ENCODE peak calls at places on chromosomes 2 and 18, in six cellular contexts. One of them, this sample, is unnamed.

GRCh38 chr2:96116424-96116878 is at the start of gene ADRA2B:
- DNase-seq in upper lobe of right lung: peak
- DNase-seq in right lobe of liver: peak
- DNase-seq in A549: peak
- DNase-seq in uterus: peak
- DNase-seq in AG10803: no peak
- DNase-seq in this sample: no peak

GRCh38 chr2:158624961-158625360 is 168.2 kb downstream of the PKP4 start:
- DNase-seq in right lobe of liver: no peak
- DNase-seq in upper lobe of right lung: peak
- DNase-seq in AG10803: no peak
- DNase-seq in A549: no peak
- DNase-seq in uterus: no peak
- DNase-seq in this sample: no peak

GRCh38 chr2:121155502-121156056 is 129.4 kb downstream of the TFCP2L1 start:
- DNase-seq in uterus: no peak
- DNase-seq in right lobe of liver: no peak
- DNase-seq in upper lobe of right lung: peak
- DNase-seq in AG10803: no peak
- DNase-seq in A549: no peak
- DNase-seq in this sample: no peak

GRCh38 chr2:30206461-30207430 is 24.6 kb upstream of the LBH start:
- DNase-seq in A549: peak
- DNase-seq in AG10803: peak
- DNase-seq in right lobe of liver: no peak
- DNase-seq in uterus: no peak
- DNase-seq in upper lobe of right lung: no peak
- DNase-seq in this sample: no peak

GRCh38 chr18:6376433-6377229 is 38.1 kb downstream of the L3MBTL4 start:
- DNase-seq in A549: no peak
- DNase-seq in upper lobe of right lung: no peak
- DNase-seq in AG10803: no peak
- DNase-seq in uterus: no peak
- DNase-seq in right lobe of liver: peak
- DNase-seq in this sample: no peak

GRCh38 chr2:202133556-202134245 is 60.6 kb downstream of the KIAA2012 start:
- DNase-seq in uterus: no peak
- DNase-seq in AG10803: no peak
- DNase-seq in right lobe of liver: no peak
- DNase-seq in upper lobe of right lung: no peak
- DNase-seq in A549: no peak
- DNase-seq in this sample: no peak

GRCh38 chr2:65291221-65292094 is 63.8 kb downstream of the ACTR2 start:
- DNase-seq in A549: no peak
- DNase-seq in AG10803: peak
- DNase-seq in upper lobe of right lung: no peak
- DNase-seq in right lobe of liver: no peak
- DNase-seq in uterus: no peak
- DNase-seq in this sample: no peak

GRCh38 chr2:181123798-181124217 is 143.4 kb downstream of the UBE2E3 start:
- DNase-seq in right lobe of liver: no peak
- DNase-seq in A549: no peak
- DNase-seq in upper lobe of right lung: no peak
- DNase-seq in uterus: no peak
- DNase-seq in AG10803: no peak
- DNase-seq in this sample: no peak

GRCh38 chr2:140895378-140895777 is 1235.4 kb downstream of the LRP1B start:
- DNase-seq in AG10803: no peak
- DNase-seq in A549: no peak
- DNase-seq in right lobe of liver: no peak
- DNase-seq in upper lobe of right lung: no peak
- DNase-seq in uterus: no peak
- DNase-seq in this sample: no peak

GRCh38 chr2:194166818-194167217 is 1490.2 kb upstream of the SLC39A10 start:
- DNase-seq in upper lobe of right lung: no peak
- DNase-seq in AG10803: peak
- DNase-seq in A549: peak
- DNase-seq in uterus: no peak
- DNase-seq in right lobe of liver: no peak
- DNase-seq in this sample: peak

GRCh38 chr2:197571622-197572271 is 55.9 kb downstream of the MOB4 start:
- DNase-seq in AG10803: peak
- DNase-seq in uterus: no peak
- DNase-seq in right lobe of liver: no peak
- DNase-seq in upper lobe of right lung: no peak
- DNase-seq in A549: peak
- DNase-seq in this sample: no peak

GRCh38 chr2:30252723-30253688 is 21.7 kb downstream of the LBH start:
- DNase-seq in AG10803: peak
- DNase-seq in A549: peak
- DNase-seq in right lobe of liver: no peak
- DNase-seq in uterus: peak
- DNase-seq in upper lobe of right lung: no peak
- DNase-seq in this sample: no peak

GRCh38 chr2:135947483-135947882 is 37.9 kb downstream of the DARS1 start:
- DNase-seq in A549: no peak
- DNase-seq in AG10803: no peak
- DNase-seq in right lobe of liver: no peak
- DNase-seq in uterus: no peak
- DNase-seq in upper lobe of right lung: no peak
- DNase-seq in this sample: no peak

GRCh38 chr2:10146366-10147005 is 23.9 kb downstream of the RRM2 start:
- DNase-seq in AG10803: no peak
- DNase-seq in A549: no peak
- DNase-seq in upper lobe of right lung: peak
- DNase-seq in uterus: no peak
- DNase-seq in right lobe of liver: no peak
- DNase-seq in this sample: no peak

GRCh38 chr2:33086400-33087015 is 139.8 kb downstream of the LTBP1 start:
- DNase-seq in upper lobe of right lung: no peak
- DNase-seq in uterus: no peak
- DNase-seq in right lobe of liver: no peak
- DNase-seq in AG10803: no peak
- DNase-seq in A549: peak
- DNase-seq in this sample: no peak

GRCh38 chr2:180077295-180077906 is 70.3 kb upstream of the CWC22 start:
- DNase-seq in A549: peak
- DNase-seq in uterus: no peak
- DNase-seq in upper lobe of right lung: no peak
- DNase-seq in AG10803: peak
- DNase-seq in right lobe of liver: no peak
- DNase-seq in this sample: peak

GRCh38 chr2:66433945-66434678 is 813 bp upstream of the MEIS1 start:
- DNase-seq in right lobe of liver: peak
- DNase-seq in AG10803: peak
- DNase-seq in A549: peak
- DNase-seq in uterus: peak
- DNase-seq in upper lobe of right lung: peak
- DNase-seq in this sample: no peak

GRCh38 chr2:96305979-96306308 is 598 bp upstream of the SNRNP200 start:
- DNase-seq in A549: no peak
- DNase-seq in uterus: no peak
- DNase-seq in upper lobe of right lung: no peak
- DNase-seq in AG10803: no peak
- DNase-seq in right lobe of liver: no peak
- DNase-seq in this sample: no peak

GRCh38 chr2:25697559-25698341 is 24.4 kb upstream of the DTNB start:
- DNase-seq in uterus: no peak
- DNase-seq in upper lobe of right lung: peak
- DNase-seq in right lobe of liver: no peak
- DNase-seq in A549: no peak
- DNase-seq in AG10803: no peak
- DNase-seq in this sample: no peak

GRCh38 chr2:25692143-25692542 is 18.8 kb upstream of the DTNB start:
- DNase-seq in AG10803: no peak
- DNase-seq in right lobe of liver: no peak
- DNase-seq in upper lobe of right lung: peak
- DNase-seq in uterus: no peak
- DNase-seq in A549: no peak
- DNase-seq in this sample: no peak

GRCh38 chr2:25688236-25688635 is 14.9 kb upstream of the DTNB start:
- DNase-seq in right lobe of liver: no peak
- DNase-seq in uterus: no peak
- DNase-seq in A549: no peak
- DNase-seq in upper lobe of right lung: no peak
- DNase-seq in AG10803: no peak
- DNase-seq in this sample: no peak

GRCh38 chr2:25690058-25690457 is 16.7 kb upstream of the DTNB start:
- DNase-seq in AG10803: peak
- DNase-seq in A549: peak
- DNase-seq in uterus: no peak
- DNase-seq in right lobe of liver: peak
- DNase-seq in upper lobe of right lung: no peak
- DNase-seq in this sample: no peak

DNA sequence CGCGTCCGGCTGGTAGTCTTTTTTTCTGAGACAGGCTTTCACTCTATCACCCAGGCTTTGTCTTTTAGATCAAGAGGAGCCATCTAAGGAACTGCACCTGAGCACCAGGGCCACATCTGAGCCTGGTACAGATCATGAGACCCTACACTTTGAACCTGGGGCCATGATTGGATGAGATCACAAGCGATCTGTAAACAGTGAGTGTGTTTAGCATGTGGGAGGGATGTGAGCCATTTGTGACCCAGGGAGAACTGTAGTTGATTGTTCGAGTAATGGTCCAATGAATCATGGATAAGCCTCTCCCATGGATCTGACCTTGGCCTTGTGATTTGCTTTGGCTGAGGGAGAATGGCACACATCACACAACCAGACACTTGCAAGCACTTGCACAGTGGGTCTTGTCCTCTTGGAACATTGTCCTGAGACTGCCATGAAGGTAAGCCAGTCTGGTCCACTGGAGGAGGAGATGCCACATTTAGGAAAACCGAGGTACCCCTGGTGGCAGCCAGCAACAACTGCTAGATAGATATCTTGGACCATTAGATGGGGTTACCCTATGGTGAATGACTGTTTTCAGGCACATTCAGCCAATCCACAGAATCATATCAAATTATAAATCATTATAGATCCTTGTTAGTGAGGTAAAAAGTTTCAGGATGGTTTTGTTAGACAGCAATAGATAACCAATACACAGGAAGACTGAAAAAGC is 19.5 kb upstream of the DTNB start:
- DNase-seq in uterus: no peak
- DNase-seq in right lobe of liver: no peak
- DNase-seq in A549: no peak
- DNase-seq in upper lobe of right lung: peak
- DNase-seq in AG10803: no peak
- DNase-seq in this sample: no peak
- TF ChIP-seq CTCF in uterus: no peak
- TF ChIP-seq CTCF in right lobe of liver: no peak
- TF ChIP-seq CTCF in A549: no peak
- TF ChIP-seq CTCF in upper lobe of right lung: no peak
- TF ChIP-seq CTCF in AG10803: no peak
- TF ChIP-seq CTCF in this sample: no peak

DNA sequence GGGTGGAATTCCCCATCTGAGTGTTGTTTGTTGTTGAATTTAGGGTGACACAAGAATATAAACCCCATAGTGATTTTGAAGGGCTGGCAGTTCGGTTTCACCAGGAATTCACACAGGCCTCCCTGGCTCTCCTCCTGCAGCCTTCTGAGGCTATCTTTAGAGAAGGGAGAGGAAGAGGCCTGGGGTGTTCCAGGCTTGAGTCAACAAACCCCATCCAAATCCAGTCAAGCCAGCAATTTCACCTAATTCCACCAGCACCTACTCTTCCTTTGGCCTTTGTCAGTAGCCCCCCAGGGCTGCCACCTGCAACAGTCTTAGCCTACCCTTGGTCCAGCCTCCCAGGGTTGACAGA is 32.0 kb downstream of the MARCHF4 start:
- DNase-seq in upper lobe of right lung: no peak
- DNase-seq in A549: no peak
- DNase-seq in uterus: no peak
- DNase-seq in right lobe of liver: no peak
- DNase-seq in AG10803: no peak
- DNase-seq in this sample: no peak
- H3K4me3 ChIP-seq in upper lobe of right lung: no peak
- H3K4me3 ChIP-seq in A549: no peak
- H3K4me3 ChIP-seq in uterus: no peak
- H3K4me3 ChIP-seq in right lobe of liver: no peak
- H3K4me3 ChIP-seq in AG10803: no peak
- H3K4me3 ChIP-seq in this sample: no peak

DNA sequence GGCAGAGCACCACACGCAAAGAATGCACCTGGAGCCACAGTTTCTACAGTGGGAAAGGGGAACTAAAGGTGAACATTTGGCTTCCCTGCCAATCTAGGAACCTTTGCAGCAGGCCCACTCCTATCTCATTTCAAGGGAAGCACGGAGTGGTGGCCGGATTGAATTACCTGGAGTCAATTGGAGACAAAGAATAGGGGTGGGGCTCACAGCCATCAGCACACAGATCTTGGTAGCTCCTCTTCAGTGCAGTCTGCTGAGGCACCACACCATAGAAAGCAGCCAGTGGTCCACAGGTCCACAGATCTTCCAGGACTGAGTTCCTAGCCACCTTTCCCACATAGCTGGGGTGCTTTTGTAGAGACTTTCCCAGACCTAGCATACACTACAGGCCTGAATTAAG is 43.5 kb upstream of the NXPH2 start:
- DNase-seq in A549: no peak
- DNase-seq in right lobe of liver: no peak
- DNase-seq in AG10803: no peak
- DNase-seq in upper lobe of right lung: no peak
- DNase-seq in uterus: no peak
- DNase-seq in this sample: no peak
- TF ChIP-seq CTCF in A549: no peak
- TF ChIP-seq CTCF in right lobe of liver: no peak
- TF ChIP-seq CTCF in AG10803: no peak
- TF ChIP-seq CTCF in upper lobe of right lung: no peak
- TF ChIP-seq CTCF in uterus: no peak
- TF ChIP-seq CTCF in this sample: no peak

DNA sequence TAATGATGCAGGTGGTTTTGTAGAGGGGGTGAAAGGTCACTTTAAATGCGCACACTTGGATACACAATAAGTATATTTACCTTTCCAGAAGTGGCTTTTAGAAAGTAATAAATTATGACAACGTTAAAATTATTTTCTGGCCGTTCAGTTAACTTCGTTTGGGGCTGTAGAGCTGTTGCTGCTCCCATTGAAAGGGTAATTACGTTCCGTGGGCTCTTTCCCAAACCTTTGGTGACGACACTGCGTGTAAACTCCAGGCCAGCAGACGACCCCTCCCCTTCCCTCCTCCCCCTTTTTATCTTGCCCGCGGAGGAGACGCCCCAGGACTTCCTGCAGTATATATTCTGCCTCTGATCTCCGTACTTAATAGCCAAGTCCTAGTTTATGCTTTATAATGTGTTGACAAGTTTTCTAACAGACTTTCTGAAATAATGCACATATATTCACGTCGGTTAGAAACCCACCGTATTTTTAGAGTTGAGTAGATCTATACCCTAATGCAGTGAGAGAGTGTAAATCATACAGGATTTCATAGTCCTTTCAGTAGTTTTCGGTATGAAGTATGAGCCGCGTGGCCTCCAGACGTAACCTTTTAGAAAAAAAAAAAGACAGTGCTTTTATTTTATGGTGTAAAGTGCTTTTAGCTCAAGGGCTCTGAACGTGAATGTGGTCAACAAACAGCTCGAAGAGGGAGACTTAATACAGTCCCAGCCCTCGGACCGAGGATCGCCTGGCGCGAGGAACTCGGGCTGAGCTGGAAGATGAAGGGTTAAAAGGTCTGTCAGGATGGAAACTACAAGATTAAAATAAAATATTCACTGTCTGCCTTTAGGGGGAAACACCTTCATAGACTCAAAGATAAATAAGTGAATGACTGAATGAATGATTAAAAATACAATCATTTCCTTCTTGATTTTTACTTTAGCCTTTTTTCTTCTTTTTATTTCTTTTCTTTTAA is 3.8 kb upstream of the BCL11A start:
- DNase-seq in A549: no peak
- DNase-seq in AG10803: no peak
- DNase-seq in uterus: no peak
- DNase-seq in right lobe of liver: no peak
- DNase-seq in upper lobe of right lung: no peak
- DNase-seq in this sample: no peak
- H3K4me3 ChIP-seq in A549: no peak
- H3K4me3 ChIP-seq in AG10803: no peak
- H3K4me3 ChIP-seq in uterus: no peak
- H3K4me3 ChIP-seq in right lobe of liver: no peak
- H3K4me3 ChIP-seq in upper lobe of right lung: peak
- H3K4me3 ChIP-seq in this sample: no peak

This sample was measured in astrocyte of the cerebellum.